ENCODE peak calls at places on chromosomes 4 and X, in six cellular contexts. B is stimulated activated CD4-positive, alpha-beta T cell treated with anti-CD3 and anti-CD28 coated beads, Interleukin-2, amount 100 ng/mL, for 48 hours; M is coronary artery; K is iris pigment epithelial cell; S is NCI-H2081; O is T-helper 9 cell. T is an unnamed sample.

GRCh38 chrX:46325312-46325877 is 219.8 kb downstream of the ZNF674 start:
- DNase-seq in B (peak; percentile 15), M (no peak), K (peak; percentile 63), S (no peak), O (no peak), T (peak; percentile 58)

GRCh38 chr4:108783666-108784463 is 21.0 kb upstream of the ETNPPL start:
- DNase-seq in B (no peak), M (no peak), K (no peak), S (no peak), O (no peak), T (peak; percentile 42)

GRCh38 chr4:32135642-32136041 is 1415.5 kb downstream of the PCDH7 start:
- DNase-seq in B (no peak), M (no peak), K (peak; percentile 49), S (no peak), O (no peak), T (peak; percentile 31)

GRCh38 chr4:55560096-55560495 is 13.4 kb upstream of the CLOCK start:
- DNase-seq in B (no peak), M (no peak), K (no peak), S (no peak), O (no peak), T (no peak)

GRCh38 chr4:153844144-153844543 is 55.3 kb upstream of the SFRP2 start:
- DNase-seq in B (no peak), M (no peak), K (no peak), S (no peak), O (no peak), T (no peak)

GRCh38 chr4:169024762-169025161 is 14.7 kb upstream of the CBR4 start:
- DNase-seq in B (no peak), M (no peak), K (peak; percentile 65), S (peak; percentile 34), O (no peak), T (peak; percentile 74)

GRCh38 chr4:152942346-152942745 is 6.2 kb downstream of the FHDC1 start:
- DNase-seq in B (no peak), M (no peak), K (no peak), S (no peak), O (no peak), T (no peak)

GRCh38 chr4:8580321-8581093 is at the start of gene GPR78:
- DNase-seq in B (peak; percentile 30), M (no peak), K (peak; percentile 50), S (no peak), O (peak; percentile 12), T (peak; percentile 56)

GRCh38 chrX:34893741-34894140 is 48.9 kb upstream of the FAM47B start:
- DNase-seq in B (no peak), M (no peak), K (no peak), S (no peak), O (no peak), T (peak; percentile 24)

GRCh38 chrX:20352935-20353336 is 86.2 kb upstream of the RPS6KA3 start:
- DNase-seq in B (peak; percentile 1), M (no peak), K (no peak), S (no peak), O (no peak), T (no peak)

GRCh38 chr4:76341063-76341462 is 34.5 kb downstream of the STBD1 start:
- DNase-seq in B (no peak), M (no peak), K (peak; percentile 82), S (no peak), O (no peak), T (peak; percentile 81)

T was measured in fibroblast of pulmonary artery.